ENCODE peak calls at places on chromosomes 2 and 18, in ten cellular contexts. Q is OCI-LY7; A is heart left ventricle; J is gastrocnemius medialis; M is uterus; K is fibroblast of lung; N is heart right ventricle; H is CD4-positive, alpha-beta T cell; Z is psoas muscle; L is vagina. V is an unnamed sample.

GRCh38 chr2:129253461-129253812 is 726.0 kb upstream of the RAB6C start:
- DNase-seq in Z (no peak), A (no peak), L (no peak), M (no peak), Q (peak; percentile 14), N (no peak), K (no peak), J (no peak), H (no peak), V (no peak)

GRCh38 chr2:230777681-230778080 is 65.0 kb downstream of the CAB39 start:
- DNase-seq in Z (no peak), Q (no peak), H (no peak), N (no peak), M (no peak), J (no peak), L (no peak), K (no peak), A (no peak), V (peak; percentile 79)

GRCh38 chr18:75395137-75395536 is 32.4 kb downstream of the SMIM21 start:
- DNase-seq in L (no peak), A (no peak), Z (no peak), J (no peak), N (no peak), K (no peak), Q (no peak), M (no peak), H (no peak), V (no peak)

GRCh38 chr2:9462872-9463697 is 11.3 kb upstream of the IAH1 start:
- DNase-seq in K (no peak), H (no peak), J (no peak), N (no peak), L (no peak), Z (no peak), A (no peak), Q (no peak), M (no peak), V (no peak)

GRCh38 chr2:26847663-26848335 is at the start of gene DPYSL5:
- DNase-seq in N (peak; percentile 16), L (no peak), H (no peak), Z (no peak), J (no peak), K (no peak), Q (no peak), A (peak; percentile 54), M (no peak), V (no peak)

GRCh38 chr2:219090436-219090835 is 29.7 kb upstream of the IHH start:
- DNase-seq in Z (no peak), N (no peak), M (no peak), K (no peak), A (no peak), L (no peak), J (no peak), Q (no peak), H (no peak), V (no peak)

GRCh38 chr2:226405465-226405864 is 394.2 kb downstream of the IRS1 start:
- DNase-seq in M (no peak), Q (no peak), H (no peak), J (no peak), Z (no peak), L (no peak), K (no peak), A (no peak), N (no peak), V (no peak)

GRCh38 chr2:102250278-102250821 is 61.0 kb upstream of the IL1RL1 start:
- DNase-seq in K (no peak), J (no peak), Z (peak; percentile 55), H (no peak), Q (no peak), M (no peak), N (no peak), A (peak; percentile 65), L (no peak), V (no peak)

GRCh38 chr2:207565736-207566135 is 36.0 kb downstream of the CREB1 start:
- DNase-seq in Q (no peak), Z (no peak), J (no peak), A (no peak), H (no peak), N (no peak), L (no peak), M (no peak), K (no peak), V (no peak)

GRCh38 chr2:32864761-32865160 is 82.0 kb upstream of the LTBP1 start:
- DNase-seq in A (no peak), Q (no peak), H (no peak), K (peak; percentile 83), J (no peak), N (no peak), L (no peak), M (no peak), Z (no peak), V (no peak)

GRCh38 chr2:25304339-25304728 is 37.4 kb downstream of the DNMT3A start:
- DNase-seq in M (no peak), A (no peak), H (no peak), Z (no peak), J (no peak), K (peak; percentile 33), N (no peak), L (no peak), Q (no peak), V (no peak)

GRCh38 chr2:19349911-19350677 is 8.3 kb downstream of the OSR1 start:
- DNase-seq in Z (peak; percentile 76), A (peak; percentile 87), K (peak; percentile 20), L (no peak), H (no peak), M (no peak), Q (peak; percentile 8), J (no peak), N (peak; percentile 76), V (no peak)

GRCh38 chr18:50163505-50163904 is 31.4 kb downstream of the MYO5B start:
- DNase-seq in N (no peak), M (no peak), A (no peak), H (no peak), L (peak; percentile 56), Z (no peak), K (no peak), J (no peak), Q (no peak), V (no peak)

GRCh38 chr2:27271631-27272340 is 3.4 kb upstream of the DNAJC5G start:
- DNase-seq in M (no peak), H (no peak), L (no peak), N (no peak), K (no peak), Q (no peak), J (no peak), A (peak; percentile 66), Z (no peak), V (no peak)

GRCh38 chr2:216863029-216863428 is 3.2 kb upstream of the TNP1 start:
- DNase-seq in A (no peak), K (no peak), Q (no peak), Z (no peak), N (no peak), J (no peak), H (no peak), M (no peak), L (no peak), V (no peak)
- H3K9me3 ChIP-seq in A (no peaks in the 10 kb centered on the region), K (no peaks in the 10 kb centered on the region), Q (no peaks in the 10 kb centered on the region), Z (no peaks in the 10 kb centered on the region), N (no peaks in the 10 kb centered on the region), J (no peaks in the 10 kb centered on the region), H (no peaks in the 10 kb centered on the region), M (no peaks in the 10 kb centered on the region), L (no peaks in the 10 kb centered on the region), V (no peaks in the 10 kb centered on the region)

DNA sequence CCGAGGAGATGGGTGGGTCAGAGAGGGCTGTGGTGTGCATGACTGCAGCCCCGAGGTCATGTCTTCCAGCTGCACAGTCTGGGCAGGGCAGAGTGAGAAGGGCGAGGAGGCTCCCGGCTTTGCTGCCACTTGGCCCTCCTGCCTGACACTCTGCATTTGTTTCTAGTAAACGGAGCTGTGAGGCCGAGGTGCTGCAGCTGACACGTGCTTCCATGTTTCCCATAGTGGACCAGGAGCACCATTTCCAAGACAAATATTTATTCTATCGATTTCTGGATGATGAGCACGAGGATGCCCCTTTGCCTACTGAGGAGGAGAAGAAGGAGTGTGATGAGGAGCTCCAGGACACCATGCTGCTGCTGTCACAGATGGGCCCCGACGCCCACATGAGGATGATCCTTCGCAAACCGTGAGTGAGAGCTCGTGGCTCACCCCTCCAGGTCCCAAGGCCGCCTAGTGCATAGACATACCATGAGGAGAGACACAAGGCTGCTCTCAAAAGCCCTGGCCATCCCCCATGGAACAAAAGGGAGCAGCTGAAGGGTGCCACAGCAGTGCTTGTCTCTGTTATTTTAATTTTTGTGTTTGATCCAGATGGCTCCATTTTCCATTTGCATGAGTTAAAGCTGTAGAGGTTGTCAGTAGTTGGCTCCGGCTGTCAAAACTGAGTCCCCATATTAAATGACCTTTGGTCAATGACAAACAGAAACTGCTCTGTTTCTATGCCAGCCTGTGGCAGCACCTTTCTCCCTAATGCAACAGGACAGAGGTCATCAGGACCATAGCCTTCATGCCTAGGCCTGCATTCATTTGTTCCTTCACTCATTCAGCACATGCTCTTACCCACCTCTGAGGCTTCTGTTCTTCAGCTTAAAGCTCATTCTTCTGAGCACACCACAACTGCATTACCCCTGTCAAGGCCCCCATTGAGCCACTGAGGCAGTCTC is 108.3 kb upstream of the MAP3K20 start:
- DNase-seq in A (no peak), M (no peak), N (peak; percentile 14), L (no peak), J (no peak), K (no peak), Z (no peak), H (no peak), Q (no peak), V (no peak)
- H3K27ac ChIP-seq in A (peak overlapping the region; percentile 67), M (no peak overlapping the region), N (no peak overlapping the region), L (no peak overlapping the region), J (no peak overlapping the region), K (no peak overlapping the region), Z (no peak overlapping the region), H (no peak overlapping the region), Q (no peak overlapping the region), V (no peak overlapping the region)

DNA sequence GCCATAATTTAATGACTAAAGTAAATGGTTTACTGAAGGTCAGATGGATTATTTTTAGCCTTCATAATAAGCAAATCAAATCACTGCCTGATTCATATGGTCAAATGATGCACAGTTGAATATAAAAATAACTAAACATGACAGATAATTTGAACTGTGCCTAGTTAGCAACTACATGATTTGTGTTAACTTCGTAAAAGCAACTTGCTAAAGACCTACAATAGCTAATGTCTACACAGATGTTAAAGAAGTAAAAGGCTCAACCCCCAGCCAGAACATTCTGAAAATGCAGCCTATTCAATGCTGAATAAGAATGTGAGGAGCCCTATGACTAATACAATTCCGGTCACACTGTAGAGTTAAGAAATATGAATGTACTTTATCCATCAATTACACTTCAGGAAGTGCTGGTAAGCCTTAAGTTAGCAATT is 590.9 kb upstream of the CDH2 start:
- DNase-seq in K (peak; percentile 6), A (no peak), M (no peak), J (no peak), H (no peak), Q (no peak), Z (no peak), L (no peak), N (no peak), V (peak; percentile 44)
- H3K9me3 ChIP-seq in K (no peaks in the 10 kb centered on the region), A (no peaks in the 10 kb centered on the region), M (no peaks in the 10 kb centered on the region), J (no peaks in the 10 kb centered on the region), H (peaks cover 8% of the 10 kb centered on the region), Q (no peaks in the 10 kb centered on the region), Z (no peaks in the 10 kb centered on the region), L (no peaks in the 10 kb centered on the region), N (no peaks in the 10 kb centered on the region), V (no peaks in the 10 kb centered on the region)

DNA sequence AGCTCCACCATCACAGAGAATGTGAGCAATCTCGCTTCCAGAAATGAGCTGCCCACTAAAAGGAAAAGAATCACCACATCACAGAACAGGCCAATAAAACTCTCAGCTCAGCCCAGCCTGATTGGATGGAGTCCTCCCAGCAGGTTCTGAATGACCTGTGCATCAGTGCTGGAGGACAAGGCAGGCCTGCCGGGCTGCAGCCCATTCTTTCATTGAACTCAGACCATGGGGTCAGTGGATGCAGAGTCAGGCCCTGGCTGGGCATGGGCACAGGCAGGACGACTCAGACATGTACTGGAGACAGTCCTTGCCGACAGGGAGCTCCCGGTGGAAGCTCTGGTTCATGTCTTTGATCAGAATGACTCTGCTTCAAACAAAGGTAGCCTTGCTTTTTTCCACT is 132.8 kb upstream of the REV1 start:
- DNase-seq in A (no peak), N (no peak), K (no peak), Q (no peak), L (no peak), H (no peak), J (no peak), Z (no peak), M (no peak), V (no peak)
- H3K27ac ChIP-seq in A (no peak overlapping the region), N (no peak overlapping the region), K (no peak overlapping the region), Q (no peak overlapping the region), L (no peak overlapping the region), H (no peak overlapping the region), J (no peak overlapping the region), Z (no peak overlapping the region), M (peak overlapping the region; percentile 2), V (no peak overlapping the region)

V was measured in mammary epithelial cell.